ENCODE peak calls at places on chromosomes 12 and 14, in five cellular contexts. G, B, Z, T and P are unnamed samples.

GRCh38 chr14:96380735-96381134 is 11.2 kb upstream of the AK7 start:
- DNase-seq in T (no peak), G (no peak), Z (no peak), B (no peak), P (no peak)

GRCh38 chr14:94768521-94769412 is 1.1 kb downstream of the GSC start:
- DNase-seq in Z (peak), T (peak), B (peak), G (no peak), P (peak)

GRCh38 chr12:69616025-69616424 is 5.3 kb upstream of the LRRC10 start:
- DNase-seq in G (no peak), T (no peak), Z (no peak), B (no peak), P (no peak)

GRCh38 chr12:126286203-126286602 is 1221.0 kb downstream of the AACS start:
- DNase-seq in B (no peak), T (no peak), G (no peak), Z (no peak), P (no peak)

GRCh38 chr14:101101456-101102056 is 198.0 kb upstream of the RTL1 start:
- DNase-seq in Z (no peak), T (no peak), G (no peak), B (peak), P (no peak)

GRCh38 chr12:116736962-116737773 is 701 bp downstream of the SPRING1 start:
- DNase-seq in T (peak), G (no peak), Z (peak), B (peak), P (no peak)

GRCh38 chr12:47556219-47556618 is 149.6 kb downstream of the RPAP3 start:
- DNase-seq in Z (no peak), T (no peak), G (no peak), B (no peak), P (no peak)

GRCh38 chr14:105195533-105196227 is 14.6 kb upstream of the NUDT14 start:
- DNase-seq in Z (peak), T (no peak), G (no peak), B (no peak), P (no peak)

GRCh38 chr14:22088614-22089359 is 415.2 kb upstream of the OR4E1 start:
- DNase-seq in B (no peak), Z (no peak), G (no peak), T (no peak), P (no peak)

GRCh38 chr14:91245029-91245428 is 525 bp upstream of the GPR68 start:
- DNase-seq in Z (no peak), G (no peak), T (peak), B (no peak), P (no peak)

GRCh38 chr14:77206261-77206824 is 24.7 kb downstream of the TMEM63C start:
- DNase-seq in G (no peak), Z (no peak), B (no peak), T (no peak), P (no peak)

GRCh38 chr12:66756631-66757030 is 77.8 kb upstream of the GRIP1 start:
- DNase-seq in G (no peak), Z (no peak), T (no peak), B (no peak), P (no peak)

GRCh38 chr12:53476769-53477209 is 22.5 kb downstream of the MAP3K12 start:
- DNase-seq in B (no peak), Z (peak), T (no peak), G (no peak), P (peak)

GRCh38 chr12:120734210-120734609 is 8.6 kb downstream of the ACADS start:
- DNase-seq in G (no peak), Z (no peak), T (no peak), B (no peak), P (peak)

GRCh38 chr14:99273724-99274345 is 1.8 kb upstream of the BCL11B start:
- DNase-seq in G (no peak), T (peak), B (peak), Z (peak), P (no peak)

GRCh38 chr12:112850343-112850742 is 56.4 kb upstream of the OAS1 start:
- DNase-seq in G (no peak), T (no peak), Z (no peak), B (no peak), P (no peak)